ENCODE peak calls at places on chromosomes 12 and 14, in five cellular contexts. T is CD8-positive, alpha-beta T cell; C is thoracic aorta; V is CD8-positive, alpha-beta memory T cell; D is neural progenitor cell. M is an unnamed sample.

GRCh38 chr12:107873223-107873622 is 98.7 kb downstream of the ASCL4 start:
- DNase-seq in D (no peak), C (no peak), V (no peak), T (no peak), M (no peak)

GRCh38 chr12:11578461-11578993 is 70.9 kb upstream of the ETV6 start:
- DNase-seq in C (no peak), V (no peak), T (no peak), D (no peak), M (no peak)

GRCh38 chr14:105589161-105589925 is 63.0 kb downstream of the TMEM121 start:
- DNase-seq in D (no peak), V (no peak), C (no peak), T (no peak), M (no peak)

GRCh38 chr12:54984602-54985376 is at the start of gene TESPA1:
- DNase-seq in T (peak; percentile 64), V (peak; percentile 72), D (no peak), C (peak; percentile 3), M (no peak)

GRCh38 chr12:66496595-66496994 is 182.3 kb downstream of the GRIP1 start:
- DNase-seq in C (no peak), V (no peak), T (no peak), D (no peak), M (no peak)

GRCh38 chr12:85468356-85469157 is 188.5 kb downstream of the ALX1 start:
- DNase-seq in V (no peak), C (no peak), D (peak; percentile 58), T (no peak), M (peak; percentile 25)

GRCh38 chr14:105878125-105878524 is 351.7 kb downstream of the TMEM121 start:
- DNase-seq in C (no peak), D (no peak), T (no peak), V (no peak), M (no peak)

GRCh38 chr12:84807249-84807648 is 105.3 kb downstream of the SLC6A15 start:
- DNase-seq in V (no peak), T (no peak), C (no peak), D (no peak), M (no peak)

GRCh38 chr14:71414631-71415403 is 507.6 kb downstream of the PCNX1 start:
- DNase-seq in D (no peak), V (no peak), C (no peak), T (no peak), M (no peak)

GRCh38 chr12:107179883-107180282 is 86.5 kb upstream of the CRY1 start:
- DNase-seq in T (no peak), C (no peak), V (no peak), D (no peak), M (no peak)

GRCh38 chr14:101833045-101833444 is 71.5 kb downstream of the PPP2R5C start:
- DNase-seq in C (no peak), T (no peak), D (no peak), V (no peak), M (no peak)

GRCh38 chr14:36647827-36648753 is 13.6 kb upstream of the PAX9 start:
- DNase-seq in V (no peak), D (peak; percentile 89), T (no peak), C (no peak), M (peak; percentile 61)

GRCh38 chr12:50573271-50573670 is 68.5 kb downstream of the DIP2B start:
- DNase-seq in V (no peak), C (no peak), D (no peak), T (no peak), M (no peak)
- H3K4me1 ChIP-seq in V (peaks cover 1% of the 10 kb centered on the region), C (peaks cover 60% of the 10 kb centered on the region), D (peaks cover 54% of the 10 kb centered on the region), T (peaks cover 2% of the 10 kb centered on the region), M (peaks cover 83% of the 10 kb centered on the region)

DNA sequence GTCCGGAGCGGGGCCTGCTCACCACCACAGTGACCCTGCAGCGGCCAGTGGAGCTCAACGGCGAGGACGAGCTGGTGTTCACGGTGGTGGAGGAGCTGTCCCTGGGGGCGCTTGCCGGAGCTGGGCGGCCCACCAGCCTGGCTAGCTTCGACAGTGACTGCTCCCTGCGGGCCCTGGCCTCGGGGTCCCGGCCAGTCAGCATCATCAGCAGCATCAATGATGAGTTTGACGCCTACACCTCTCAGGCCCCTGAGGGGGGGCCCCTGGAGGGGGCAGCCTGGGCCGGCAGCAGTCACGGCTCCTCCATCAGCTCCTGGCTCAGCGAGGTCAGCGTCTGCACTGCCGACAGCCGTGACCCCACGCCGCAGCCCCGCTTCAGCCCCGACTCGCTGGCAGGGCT is 37.4 kb downstream of the KIF26A start:
- DNase-seq in V (no peak), C (no peak), D (no peak), T (no peak), M (no peak)
- H3K4me1 ChIP-seq in V (no peaks in the 10 kb centered on the region), C (no peaks in the 10 kb centered on the region), D (peaks cover 8% of the 10 kb centered on the region), T (no peaks in the 10 kb centered on the region), M (no peaks in the 10 kb centered on the region)

GRCh38 chr12:87085286-87085685 is 829.1 kb upstream of the MGAT4C start:
- DNase-seq in C (no peak), V (no peak), D (no peak), T (no peak), M (no peak)
- H3K4me1 ChIP-seq in C (no peaks in the 10 kb centered on the region), V (no peaks in the 10 kb centered on the region), D (no peaks in the 10 kb centered on the region), T (no peaks in the 10 kb centered on the region), M (no peaks in the 10 kb centered on the region)

DNA sequence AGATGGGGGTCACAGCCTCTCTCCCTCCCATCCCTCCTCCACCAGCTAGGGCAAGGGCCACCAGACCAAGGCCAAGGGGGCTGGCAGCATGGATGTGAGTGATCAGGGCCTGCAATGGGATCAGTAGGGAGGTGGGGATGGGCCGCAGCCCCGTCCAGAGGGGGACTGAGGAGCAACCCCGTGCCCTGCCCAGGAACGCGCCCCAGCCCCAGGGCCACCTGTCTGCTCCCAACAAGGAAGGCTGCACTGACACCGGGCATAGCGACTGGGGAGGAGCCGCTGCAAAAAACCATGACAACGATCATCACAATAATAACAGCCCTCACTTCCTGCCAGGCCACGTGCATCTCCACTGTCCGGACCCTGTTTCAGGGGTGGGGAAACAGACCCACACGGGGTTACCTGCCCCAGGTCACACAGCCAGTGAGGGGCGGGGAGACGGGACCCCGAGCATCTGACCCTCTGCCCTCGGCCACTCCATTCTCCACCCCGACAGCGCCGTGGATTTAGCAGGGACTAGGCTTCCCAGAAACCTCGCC is 24.3 kb downstream of the NCOR2 start:
- DNase-seq in V (no peak), D (no peak), T (no peak), C (no peak), M (no peak)
- H3K4me1 ChIP-seq in V (peaks cover 48% of the 10 kb centered on the region), D (peaks cover 44% of the 10 kb centered on the region), T (peaks cover 55% of the 10 kb centered on the region), C (peaks cover 64% of the 10 kb centered on the region), M (peaks cover 30% of the 10 kb centered on the region)

M was measured in HepG2.